ENCODE peak calls at places on chromosomes 13 and 19, in eight cellular contexts. A is A549, W is K562, O is GM23338, Y is HCT116, S is SK-N-SH, M is GM12878, C is HepG2. H is an unnamed sample.

GRCh38 chr13:82565191-82565590 is 1317.1 kb downstream of the SLITRK1 start:
- DNase-seq in A (no peak), W (no peak), O (peak; percentile 3), Y (no peak), S (no peak), M (no peak), C (no peak), H (no peak)

GRCh38 chr13:106657104-106657503 is 89.2 kb upstream of the ARGLU1 start:
- DNase-seq in A (no peak), W (no peak), O (no peak), Y (no peak), S (peak; percentile 16), M (no peak), C (no peak), H (no peak)

GRCh38 chr13:20353973-20354372 is 121.9 kb upstream of the GJB6 start:
- DNase-seq in A (no peak), W (no peak), O (no peak), Y (no peak), S (no peak), M (no peak), C (no peak), H (no peak)

GRCh38 chr13:106709509-106709908 is 141.6 kb upstream of the ARGLU1 start:
- DNase-seq in A (no peak), W (no peak), O (no peak), Y (no peak), S (no peak), M (no peak), C (no peak), H (no peak)

GRCh38 chr13:96779691-96780090 is 214.6 kb downstream of the OXGR1 start:
- DNase-seq in A (no peak), W (no peak), O (no peak), Y (no peak), S (no peak), M (no peak), C (no peak), H (no peak)

GRCh38 chr19:44772969-44773368 is 4.7 kb upstream of the CBLC start:
- DNase-seq in A (no peak), W (no peak), O (no peak), Y (no peak), S (no peak), M (no peak), C (no peak), H (no peak)

GRCh38 chr13:34747507-34747906 is 194.6 kb upstream of the NBEA start:
- DNase-seq in A (no peak), W (no peak), O (no peak), Y (no peak), S (no peak), M (no peak), C (no peak), H (no peak)

GRCh38 chr13:112783946-112784500 is 94.2 kb downstream of the ATP11A start:
- DNase-seq in A (no peak), W (no peak), O (no peak), Y (no peak), S (no peak), M (no peak), C (no peak), H (no peak)

GRCh38 chr13:26229080-26229615 is 7.0 kb upstream of the RNF6 start:
- DNase-seq in A (no peak), W (no peak), O (no peak), Y (no peak), S (no peak), M (no peak), C (no peak), H (no peak)

GRCh38 chr19:34662919-34663318 is 14.0 kb downstream of the SCGB2B2 start:
- DNase-seq in A (peak; percentile 70), W (peak; percentile 21), O (peak; percentile 90), Y (peak; percentile 41), S (peak; percentile 68), M (no peak), C (peak; percentile 51), H (no peak)

GRCh38 chr19:46727757-46728156 is 10.8 kb upstream of the PRKD2 start:
- DNase-seq in A (no peak), W (no peak), O (no peak), Y (no peak), S (no peak), M (no peak), C (no peak), H (no peak)

GRCh38 chr13:112703935-112704633 is 14.2 kb downstream of the ATP11A start:
- DNase-seq in A (no peak), W (peak; percentile 41), O (no peak), Y (no peak), S (no peak), M (no peak), C (no peak), H (no peak)

GRCh38 chr19:13843104-13843921 is 33.6 kb upstream of the NANOS3 start:
- DNase-seq in A (peak; percentile 86), W (no peak), O (peak; percentile 76), Y (no peak), S (peak; percentile 58), M (no peak), C (no peak), H (no peak)

GRCh38 chr19:33063356-33064116 is 1.2 kb downstream of the RHPN2 start:
- DNase-seq in A (peak; percentile 67), W (no peak), O (peak; percentile 41), Y (no peak), S (peak; percentile 57), M (no peak), C (no peak), H (no peak)

DNA sequence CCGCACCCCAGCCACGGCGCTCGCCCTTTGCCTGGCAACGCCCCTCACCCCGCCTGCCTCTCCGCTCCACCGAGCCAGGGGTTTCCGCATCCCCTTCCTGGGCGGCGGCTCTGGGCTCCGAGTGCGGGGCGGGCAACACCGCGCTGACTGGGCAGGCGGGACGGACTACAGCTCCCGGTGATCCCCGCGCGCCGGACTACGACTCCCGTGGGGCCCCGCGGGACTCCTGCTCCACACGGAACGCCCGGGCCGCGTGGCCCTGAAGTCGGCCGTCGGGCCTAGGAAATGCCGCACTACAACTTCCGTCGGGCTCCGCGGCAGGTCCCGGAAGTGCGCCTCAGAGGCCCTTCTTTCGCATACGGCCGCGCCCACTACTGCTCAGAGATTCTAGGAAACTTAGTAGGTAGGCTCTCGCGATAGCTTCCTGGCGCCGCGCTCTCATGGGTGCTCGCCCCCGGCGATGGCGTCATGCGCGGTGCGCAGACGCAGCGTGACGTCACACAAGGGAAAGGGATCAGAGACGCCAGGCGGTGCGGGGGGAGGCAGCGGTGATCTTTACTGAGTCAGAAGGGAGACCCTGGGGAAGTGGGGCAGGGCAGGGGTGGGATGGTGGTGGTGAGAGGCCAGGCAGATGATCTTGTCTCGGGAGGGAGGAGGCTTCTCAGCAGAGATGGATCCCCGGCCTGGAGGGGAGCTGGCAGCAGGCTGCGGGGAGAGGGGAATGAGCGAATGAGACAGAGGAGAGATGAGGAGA is at the start of gene JOSD2:
- DNase-seq in A (peak; percentile 100), W (peak; percentile 97), O (peak; percentile 100), Y (peak; percentile 99), S (peak; percentile 94), M (peak; percentile 94), C (peak; percentile 85), H (peak; percentile 80)
- H3K4me1 ChIP-seq in A (peaks cover 12% of the 10 kb centered on the region), W (peaks cover 64% of the 10 kb centered on the region), O (peaks cover 8% of the 10 kb centered on the region), Y (peaks cover 3% of the 10 kb centered on the region), S (peaks cover 41% of the 10 kb centered on the region), M (peaks cover 3% of the 10 kb centered on the region), C (peaks cover 29% of the 10 kb centered on the region), H (no peaks in the 10 kb centered on the region)

DNA sequence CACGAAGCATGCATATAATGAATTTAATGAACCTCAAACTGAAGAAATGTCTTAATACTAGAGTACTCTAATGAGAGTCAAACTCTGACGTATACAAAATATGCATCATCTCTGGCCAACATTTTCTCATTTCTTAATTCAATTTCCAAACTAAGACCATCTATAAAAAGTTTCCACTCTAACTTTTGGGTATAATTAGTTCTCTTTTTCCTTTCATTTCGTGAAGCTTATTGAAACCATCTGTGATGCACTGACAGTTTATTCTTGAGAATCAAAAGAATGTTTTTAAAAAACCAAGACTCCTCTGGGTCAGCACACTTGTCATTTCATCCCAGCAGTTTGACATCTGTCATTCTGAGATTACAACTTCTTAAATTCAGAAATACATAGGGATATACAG is 90.0 kb downstream of the CAB39L start:
- DNase-seq in A (no peak), W (no peak), O (no peak), Y (no peak), S (no peak), M (no peak), C (no peak), H (no peak)
- TF ChIP-seq CTCF in A (no peak), W (no peak), O (no peak), Y (no peak), S (no peak), M (no peak), C (no peak), H (no peak)

DNA sequence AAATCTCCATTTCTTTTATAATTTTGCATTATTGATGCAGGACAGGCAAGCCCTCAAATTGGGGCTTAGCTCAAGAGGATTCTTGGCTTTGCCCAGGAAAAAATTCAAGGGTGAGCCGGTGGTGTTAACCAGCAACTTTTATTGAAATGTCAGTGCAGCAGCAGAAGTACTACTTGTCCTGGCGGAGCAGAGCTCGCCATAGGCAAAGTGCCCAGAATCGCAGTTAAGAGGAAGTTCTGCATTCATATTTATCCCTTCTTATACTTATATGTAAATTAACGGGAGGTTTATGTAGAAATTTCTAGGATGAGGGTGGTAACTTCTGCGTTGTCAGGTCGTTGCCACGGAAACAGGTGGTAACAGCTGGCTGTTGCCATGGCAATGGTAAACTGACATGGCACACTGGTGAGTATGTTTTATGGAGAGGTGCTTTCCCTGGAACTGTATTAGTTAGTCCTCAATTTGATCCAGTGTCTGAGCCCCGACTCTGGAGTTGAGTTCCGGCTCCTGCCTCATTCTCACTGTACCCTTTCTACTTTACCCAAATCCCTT is 2494.8 kb upstream of the PCDH20 start:
- DNase-seq in A (peak; percentile 12), W (no peak), O (peak; percentile 70), Y (no peak), S (no peak), M (no peak), C (peak; percentile 3), H (no peak)
- TF ChIP-seq REST in A (no peak), W (no peak), O (no peak), Y (no peak), S (no peak), M (no peak), C (no peak), H (no peak)

GRCh38 chr19:52197964-52198363 is 8.1 kb downstream of the PPP2R1A start:
- DNase-seq in A (no peak), W (no peak), O (no peak), Y (no peak), S (no peak), M (no peak), C (no peak), H (no peak)
- H3K4me1 ChIP-seq in A (no peaks in the 10 kb centered on the region), W (no peaks in the 10 kb centered on the region), O (no peaks in the 10 kb centered on the region), Y (no peaks in the 10 kb centered on the region), S (peaks cover 2% of the 10 kb centered on the region), M (no peaks in the 10 kb centered on the region), C (peaks cover 9% of the 10 kb centered on the region), H (no peaks in the 10 kb centered on the region)